ENCODE peak calls at places on chromosomes 4 and X, in seven cellular contexts. One of them, this sample, is unnamed.

GRCh38 chrX:14718403-14718802 is 154.5 kb downstream of the FANCB start:
- DNase-seq in NCI-H748 treated with DMSO at 0.1 percent for 48 hours: no peak
- DNase-seq in aorta: no peak
- DNase-seq in LoVo: no peak
- DNase-seq in Caki2: no peak
- DNase-seq in IMR-90: peak
- DNase-seq in activated naive CD4-positive, alpha-beta T cell treated with anti-CD3 and anti-CD28 coated beads, Interleukin-2, amount 50 U/mL, for 16 hours: no peak
- DNase-seq in this sample: no peak

GRCh38 chr4:108054025-108054424 is 64.3 kb downstream of the HADH start:
- DNase-seq in NCI-H748 treated with DMSO at 0.1 percent for 48 hours: no peak
- DNase-seq in aorta: no peak
- DNase-seq in LoVo: no peak
- DNase-seq in Caki2: no peak
- DNase-seq in IMR-90: no peak
- DNase-seq in activated naive CD4-positive, alpha-beta T cell treated with anti-CD3 and anti-CD28 coated beads, Interleukin-2, amount 50 U/mL, for 16 hours: no peak
- DNase-seq in this sample: no peak

GRCh38 chrX:40012039-40012799 is 85.5 kb downstream of the BCOR start:
- DNase-seq in NCI-H748 treated with DMSO at 0.1 percent for 48 hours: peak
- DNase-seq in aorta: peak
- DNase-seq in LoVo: peak
- DNase-seq in Caki2: no peak
- DNase-seq in IMR-90: peak
- DNase-seq in activated naive CD4-positive, alpha-beta T cell treated with anti-CD3 and anti-CD28 coated beads, Interleukin-2, amount 50 U/mL, for 16 hours: peak
- DNase-seq in this sample: no peak

GRCh38 chrX:111254896-111255693 is 15.2 kb downstream of the CAPN6 start:
- DNase-seq in NCI-H748 treated with DMSO at 0.1 percent for 48 hours: no peak
- DNase-seq in aorta: no peak
- DNase-seq in LoVo: no peak
- DNase-seq in Caki2: no peak
- DNase-seq in IMR-90: no peak
- DNase-seq in activated naive CD4-positive, alpha-beta T cell treated with anti-CD3 and anti-CD28 coated beads, Interleukin-2, amount 50 U/mL, for 16 hours: no peak
- DNase-seq in this sample: no peak

GRCh38 chrX:1178580-1179057 is 33.8 kb downstream of the CRLF2 start:
- DNase-seq in NCI-H748 treated with DMSO at 0.1 percent for 48 hours: no peak
- DNase-seq in aorta: no peak
- DNase-seq in LoVo: no peak
- DNase-seq in Caki2: no peak
- DNase-seq in IMR-90: no peak
- DNase-seq in activated naive CD4-positive, alpha-beta T cell treated with anti-CD3 and anti-CD28 coated beads, Interleukin-2, amount 50 U/mL, for 16 hours: no peak
- DNase-seq in this sample: no peak

GRCh38 chr4:5199912-5200311 is 148.6 kb downstream of the STK32B start:
- DNase-seq in NCI-H748 treated with DMSO at 0.1 percent for 48 hours: no peak
- DNase-seq in aorta: no peak
- DNase-seq in LoVo: no peak
- DNase-seq in Caki2: no peak
- DNase-seq in IMR-90: no peak
- DNase-seq in activated naive CD4-positive, alpha-beta T cell treated with anti-CD3 and anti-CD28 coated beads, Interleukin-2, amount 50 U/mL, for 16 hours: no peak
- DNase-seq in this sample: no peak

GRCh38 chr4:146165840-146166239 is 9.7 kb upstream of the LSM6 start:
- DNase-seq in NCI-H748 treated with DMSO at 0.1 percent for 48 hours: no peak
- DNase-seq in aorta: no peak
- DNase-seq in LoVo: no peak
- DNase-seq in Caki2: no peak
- DNase-seq in IMR-90: peak
- DNase-seq in activated naive CD4-positive, alpha-beta T cell treated with anti-CD3 and anti-CD28 coated beads, Interleukin-2, amount 50 U/mL, for 16 hours: no peak
- DNase-seq in this sample: no peak

GRCh38 chr4:48268956-48269860 is at the start of gene TEC:
- DNase-seq in NCI-H748 treated with DMSO at 0.1 percent for 48 hours: no peak
- DNase-seq in aorta: peak
- DNase-seq in LoVo: peak
- DNase-seq in Caki2: peak
- DNase-seq in IMR-90: no peak
- DNase-seq in activated naive CD4-positive, alpha-beta T cell treated with anti-CD3 and anti-CD28 coated beads, Interleukin-2, amount 50 U/mL, for 16 hours: peak
- DNase-seq in this sample: no peak

GRCh38 chrX:80810365-80810978 is 795 bp upstream of the BRWD3 start:
- DNase-seq in NCI-H748 treated with DMSO at 0.1 percent for 48 hours: no peak
- DNase-seq in aorta: no peak
- DNase-seq in LoVo: no peak
- DNase-seq in Caki2: no peak
- DNase-seq in IMR-90: no peak
- DNase-seq in activated naive CD4-positive, alpha-beta T cell treated with anti-CD3 and anti-CD28 coated beads, Interleukin-2, amount 50 U/mL, for 16 hours: no peak
- DNase-seq in this sample: no peak

GRCh38 chr4:81142744-81143143 is 72.3 kb downstream of the PRKG2 start:
- DNase-seq in NCI-H748 treated with DMSO at 0.1 percent for 48 hours: no peak
- DNase-seq in aorta: no peak
- DNase-seq in LoVo: no peak
- DNase-seq in Caki2: no peak
- DNase-seq in IMR-90: peak
- DNase-seq in activated naive CD4-positive, alpha-beta T cell treated with anti-CD3 and anti-CD28 coated beads, Interleukin-2, amount 50 U/mL, for 16 hours: no peak
- DNase-seq in this sample: no peak

GRCh38 chr4:41072021-41072777 is 142.1 kb downstream of the APBB2 start:
- DNase-seq in NCI-H748 treated with DMSO at 0.1 percent for 48 hours: no peak
- DNase-seq in aorta: no peak
- DNase-seq in LoVo: no peak
- DNase-seq in Caki2: no peak
- DNase-seq in IMR-90: no peak
- DNase-seq in activated naive CD4-positive, alpha-beta T cell treated with anti-CD3 and anti-CD28 coated beads, Interleukin-2, amount 50 U/mL, for 16 hours: no peak
- DNase-seq in this sample: no peak

GRCh38 chrX:4570141-4570540 is 856.7 kb upstream of the PRKX start:
- DNase-seq in NCI-H748 treated with DMSO at 0.1 percent for 48 hours: no peak
- DNase-seq in aorta: no peak
- DNase-seq in LoVo: no peak
- DNase-seq in Caki2: peak
- DNase-seq in IMR-90: no peak
- DNase-seq in activated naive CD4-positive, alpha-beta T cell treated with anti-CD3 and anti-CD28 coated beads, Interleukin-2, amount 50 U/mL, for 16 hours: no peak
- DNase-seq in this sample: no peak

GRCh38 chrX:7109838-7110793 is 37.4 kb upstream of the STS start:
- DNase-seq in NCI-H748 treated with DMSO at 0.1 percent for 48 hours: no peak
- DNase-seq in aorta: no peak
- DNase-seq in LoVo: no peak
- DNase-seq in Caki2: no peak
- DNase-seq in IMR-90: no peak
- DNase-seq in activated naive CD4-positive, alpha-beta T cell treated with anti-CD3 and anti-CD28 coated beads, Interleukin-2, amount 50 U/mL, for 16 hours: no peak
- DNase-seq in this sample: no peak

GRCh38 chr4:47642985-47643745 is 158.1 kb downstream of the ATP10D start:
- DNase-seq in NCI-H748 treated with DMSO at 0.1 percent for 48 hours: no peak
- DNase-seq in aorta: no peak
- DNase-seq in LoVo: no peak
- DNase-seq in Caki2: no peak
- DNase-seq in IMR-90: peak
- DNase-seq in activated naive CD4-positive, alpha-beta T cell treated with anti-CD3 and anti-CD28 coated beads, Interleukin-2, amount 50 U/mL, for 16 hours: no peak
- DNase-seq in this sample: no peak

GRCh38 chrX:105636667-105637066 is 185.7 kb upstream of the NRK start:
- DNase-seq in NCI-H748 treated with DMSO at 0.1 percent for 48 hours: no peak
- DNase-seq in aorta: no peak
- DNase-seq in LoVo: no peak
- DNase-seq in Caki2: no peak
- DNase-seq in IMR-90: no peak
- DNase-seq in activated naive CD4-positive, alpha-beta T cell treated with anti-CD3 and anti-CD28 coated beads, Interleukin-2, amount 50 U/mL, for 16 hours: no peak
- DNase-seq in this sample: no peak

GRCh38 chr4:163448541-163449203 is 24.9 kb downstream of the TKTL2 start:
- DNase-seq in NCI-H748 treated with DMSO at 0.1 percent for 48 hours: no peak
- DNase-seq in aorta: no peak
- DNase-seq in LoVo: no peak
- DNase-seq in Caki2: peak
- DNase-seq in IMR-90: peak
- DNase-seq in activated naive CD4-positive, alpha-beta T cell treated with anti-CD3 and anti-CD28 coated beads, Interleukin-2, amount 50 U/mL, for 16 hours: no peak
- DNase-seq in this sample: no peak

GRCh38 chr4:170005472-170005871 is 20.7 kb downstream of the MFAP3L start:
- DNase-seq in NCI-H748 treated with DMSO at 0.1 percent for 48 hours: no peak
- DNase-seq in aorta: no peak
- DNase-seq in LoVo: no peak
- DNase-seq in Caki2: no peak
- DNase-seq in IMR-90: no peak
- DNase-seq in activated naive CD4-positive, alpha-beta T cell treated with anti-CD3 and anti-CD28 coated beads, Interleukin-2, amount 50 U/mL, for 16 hours: no peak
- DNase-seq in this sample: no peak

GRCh38 chr4:73776363-73776762 is 36.0 kb downstream of the CXCL8 start:
- DNase-seq in NCI-H748 treated with DMSO at 0.1 percent for 48 hours: no peak
- DNase-seq in aorta: no peak
- DNase-seq in LoVo: peak
- DNase-seq in Caki2: peak
- DNase-seq in IMR-90: peak
- DNase-seq in activated naive CD4-positive, alpha-beta T cell treated with anti-CD3 and anti-CD28 coated beads, Interleukin-2, amount 50 U/mL, for 16 hours: no peak
- DNase-seq in this sample: no peak

GRCh38 chr4:183118585-183118984 is 19.5 kb downstream of the WWC2 start:
- DNase-seq in NCI-H748 treated with DMSO at 0.1 percent for 48 hours: no peak
- DNase-seq in aorta: no peak
- DNase-seq in LoVo: peak
- DNase-seq in Caki2: peak
- DNase-seq in IMR-90: peak
- DNase-seq in activated naive CD4-positive, alpha-beta T cell treated with anti-CD3 and anti-CD28 coated beads, Interleukin-2, amount 50 U/mL, for 16 hours: no peak
- DNase-seq in this sample: no peak

GRCh38 chrX:105822138-105823091 is at the start of gene NRK:
- DNase-seq in NCI-H748 treated with DMSO at 0.1 percent for 48 hours: no peak
- DNase-seq in aorta: peak
- DNase-seq in LoVo: no peak
- DNase-seq in Caki2: no peak
- DNase-seq in IMR-90: no peak
- DNase-seq in activated naive CD4-positive, alpha-beta T cell treated with anti-CD3 and anti-CD28 coated beads, Interleukin-2, amount 50 U/mL, for 16 hours: no peak
- DNase-seq in this sample: no peak

GRCh38 chr4:153789741-153790651 is 1.1 kb upstream of the SFRP2 start:
- DNase-seq in NCI-H748 treated with DMSO at 0.1 percent for 48 hours: no peak
- DNase-seq in aorta: no peak
- DNase-seq in LoVo: no peak
- DNase-seq in Caki2: no peak
- DNase-seq in IMR-90: no peak
- DNase-seq in activated naive CD4-positive, alpha-beta T cell treated with anti-CD3 and anti-CD28 coated beads, Interleukin-2, amount 50 U/mL, for 16 hours: peak
- DNase-seq in this sample: peak

GRCh38 chr4:78776729-78777555 is 792 bp downstream of the BMP2K start:
- DNase-seq in NCI-H748 treated with DMSO at 0.1 percent for 48 hours: no peak
- DNase-seq in aorta: peak
- DNase-seq in LoVo: peak
- DNase-seq in Caki2: peak
- DNase-seq in IMR-90: peak
- DNase-seq in activated naive CD4-positive, alpha-beta T cell treated with anti-CD3 and anti-CD28 coated beads, Interleukin-2, amount 50 U/mL, for 16 hours: peak
- DNase-seq in this sample: peak

GRCh38 chr4:3305610-3306371 is 13.0 kb downstream of the RGS12 start:
- DNase-seq in NCI-H748 treated with DMSO at 0.1 percent for 48 hours: no peak
- DNase-seq in aorta: peak
- DNase-seq in LoVo: no peak
- DNase-seq in Caki2: no peak
- DNase-seq in IMR-90: peak
- DNase-seq in activated naive CD4-positive, alpha-beta T cell treated with anti-CD3 and anti-CD28 coated beads, Interleukin-2, amount 50 U/mL, for 16 hours: no peak
- DNase-seq in this sample: peak

GRCh38 chr4:113758361-113758760 is 3.2 kb downstream of the CAMK2D start:
- DNase-seq in NCI-H748 treated with DMSO at 0.1 percent for 48 hours: no peak
- DNase-seq in aorta: no peak
- DNase-seq in LoVo: no peak
- DNase-seq in Caki2: no peak
- DNase-seq in IMR-90: peak
- DNase-seq in activated naive CD4-positive, alpha-beta T cell treated with anti-CD3 and anti-CD28 coated beads, Interleukin-2, amount 50 U/mL, for 16 hours: no peak
- DNase-seq in this sample: no peak

GRCh38 chrX:48156014-48156413 is 25.6 kb downstream of the SPACA5B start:
- DNase-seq in NCI-H748 treated with DMSO at 0.1 percent for 48 hours: no peak
- DNase-seq in aorta: no peak
- DNase-seq in LoVo: no peak
- DNase-seq in Caki2: no peak
- DNase-seq in IMR-90: no peak
- DNase-seq in activated naive CD4-positive, alpha-beta T cell treated with anti-CD3 and anti-CD28 coated beads, Interleukin-2, amount 50 U/mL, for 16 hours: no peak
- DNase-seq in this sample: no peak

GRCh38 chr4:47187608-47188007 is 156.2 kb downstream of the GABRB1 start:
- DNase-seq in NCI-H748 treated with DMSO at 0.1 percent for 48 hours: no peak
- DNase-seq in aorta: no peak
- DNase-seq in LoVo: no peak
- DNase-seq in Caki2: no peak
- DNase-seq in IMR-90: no peak
- DNase-seq in activated naive CD4-positive, alpha-beta T cell treated with anti-CD3 and anti-CD28 coated beads, Interleukin-2, amount 50 U/mL, for 16 hours: no peak
- DNase-seq in this sample: no peak

GRCh38 chrX:10052906-10053625 is 85.9 kb downstream of the CLDN34 start:
- DNase-seq in NCI-H748 treated with DMSO at 0.1 percent for 48 hours: no peak
- DNase-seq in aorta: peak
- DNase-seq in LoVo: no peak
- DNase-seq in Caki2: no peak
- DNase-seq in IMR-90: no peak
- DNase-seq in activated naive CD4-positive, alpha-beta T cell treated with anti-CD3 and anti-CD28 coated beads, Interleukin-2, amount 50 U/mL, for 16 hours: no peak
- DNase-seq in this sample: no peak

This sample was measured in activated T-cell treated with anti-CD3 and anti-CD28 coated beads, Interleukin-2, amount 50 U/mL, for 24 hours.